ENCODE peak calls at places on chromosomes 6 and 20, in ten cellular contexts. H, K, R, Q, C, I, O, J, B and S are unnamed samples.

GRCh38 chr6:42960243-42961019 is at the start of gene GNMT:
- DNase-seq in H (no peak), I (no peak), K (peak; percentile 26), R (peak; percentile 45), J (no peak), O (peak; percentile 74), C (peak; percentile 64), Q (no peak), B (peak; percentile 84), S (no peak)

GRCh38 chr20:39464238-39464637 is 502.1 kb downstream of the DHX35 start:
- DNase-seq in K (no peak), R (no peak), C (no peak), H (no peak), B (no peak), J (no peak), I (no peak), Q (no peak), O (no peak), S (no peak)

GRCh38 chr20:56945057-56945456 is 316.0 kb downstream of the TFAP2C start:
- DNase-seq in J (no peak), I (no peak), Q (no peak), H (no peak), C (no peak), O (peak; percentile 18), R (no peak), K (no peak), B (no peak), S (no peak)

GRCh38 chr6:158056355-158056754 is 74.7 kb downstream of the SYNJ2 start:
- DNase-seq in B (no peak), J (no peak), R (no peak), O (no peak), I (no peak), H (no peak), Q (no peak), C (no peak), K (no peak), S (no peak)

GRCh38 chr6:10320291-10320690 is 94.6 kb downstream of the TFAP2A start:
- DNase-seq in K (no peak), O (no peak), R (no peak), I (no peak), B (no peak), Q (no peak), H (no peak), C (no peak), J (no peak), S (no peak)

GRCh38 chr20:42688576-42688975 is 501.1 kb downstream of the PTPRT start:
- DNase-seq in I (no peak), R (no peak), Q (no peak), J (no peak), H (no peak), O (no peak), K (no peak), B (peak; percentile 78), C (peak; percentile 43), S (no peak)

GRCh38 chr20:3888622-3889488 is at the start of gene PANK2:
- DNase-seq in R (peak; percentile 99), K (peak; percentile 100), J (peak; percentile 99), I (peak; percentile 96), C (peak; percentile 97), B (peak; percentile 99), Q (peak; percentile 99), O (peak; percentile 100), H (peak; percentile 99), S (peak; percentile 99)

GRCh38 chr20:37193226-37193625 is 13.9 kb upstream of the MROH8 start:
- DNase-seq in O (no peak), R (no peak), J (no peak), C (no peak), K (no peak), B (no peak), I (no peak), Q (no peak), H (no peak), S (no peak)

GRCh38 chr6:19719691-19720127 is 117.5 kb upstream of the ID4 start:
- DNase-seq in O (no peak), H (peak; percentile 57), R (no peak), K (peak; percentile 36), Q (peak; percentile 39), J (peak; percentile 69), C (no peak), B (peak; percentile 72), I (no peak), S (no peak)

GRCh38 chr6:31049518-31049917 is 39.2 kb downstream of the MUC22 start:
- DNase-seq in C (no peak), K (no peak), R (no peak), Q (no peak), O (no peak), J (no peak), B (no peak), I (no peak), H (peak; percentile 27), S (no peak)

GRCh38 chr6:133833905-133834304 is 55.0 kb upstream of the TCF21 start:
- DNase-seq in K (peak; percentile 75), C (no peak), B (peak; percentile 51), R (no peak), Q (peak; percentile 67), I (no peak), O (no peak), H (no peak), J (no peak), S (no peak)
- TF ChIP-seq CTCF in K (no peak), C (no peak), B (no peak), R (no peak), Q (no peak), I (no peak), O (no peak), H (no peak), J (no peak), S (no peak)

GRCh38 chr20:16803965-16804792 is 56.0 kb downstream of the OTOR start:
- DNase-seq in O (peak; percentile 77), R (peak; percentile 46), J (peak; percentile 49), B (peak; percentile 71), Q (peak; percentile 53), H (peak; percentile 54), I (no peak), C (peak; percentile 54), K (peak; percentile 53), S (peak; percentile 50)
- TF ChIP-seq CTCF in O (peak; percentile 97), R (peak; percentile 60), J (peak; percentile 92), B (peak; percentile 92), Q (peak; percentile 80), H (peak; percentile 81), I (peak; percentile 87), C (peak; percentile 90), K (peak; percentile 87), S (peak; percentile 80)

GRCh38 chr6:142944126-142945066 is 580 bp downstream of the HIVEP2 start:
- DNase-seq in Q (peak; percentile 95), I (peak; percentile 63), C (peak; percentile 48), B (peak; percentile 90), H (peak; percentile 96), K (peak; percentile 97), R (peak; percentile 74), O (peak; percentile 46), J (peak; percentile 91), S (peak; percentile 87)

GRCh38 chr6:142945446-142946180 is 637 bp upstream of the HIVEP2 start:
- DNase-seq in K (no peak), O (no peak), Q (no peak), R (peak; percentile 79), B (peak; percentile 81), H (no peak), J (peak; percentile 37), I (no peak), C (peak; percentile 64), S (peak; percentile 70)

GRCh38 chr6:142946181-142946923 is 1.4 kb upstream of the HIVEP2 start:
- DNase-seq in H (peak; percentile 98), B (peak; percentile 97), C (peak; percentile 94), K (peak; percentile 99), O (peak; percentile 96), Q (peak; percentile 99), J (peak; percentile 98), R (peak; percentile 88), I (peak; percentile 95), S (peak; percentile 91)

GRCh38 chr6:142943746-142944125 is 1.2 kb downstream of the HIVEP2 start:
- DNase-seq in J (no peak), Q (peak; percentile 70), I (no peak), R (peak; percentile 45), C (no peak), B (no peak), K (peak; percentile 56), O (peak; percentile 23), H (peak; percentile 55), S (peak; percentile 63)

DNA sequence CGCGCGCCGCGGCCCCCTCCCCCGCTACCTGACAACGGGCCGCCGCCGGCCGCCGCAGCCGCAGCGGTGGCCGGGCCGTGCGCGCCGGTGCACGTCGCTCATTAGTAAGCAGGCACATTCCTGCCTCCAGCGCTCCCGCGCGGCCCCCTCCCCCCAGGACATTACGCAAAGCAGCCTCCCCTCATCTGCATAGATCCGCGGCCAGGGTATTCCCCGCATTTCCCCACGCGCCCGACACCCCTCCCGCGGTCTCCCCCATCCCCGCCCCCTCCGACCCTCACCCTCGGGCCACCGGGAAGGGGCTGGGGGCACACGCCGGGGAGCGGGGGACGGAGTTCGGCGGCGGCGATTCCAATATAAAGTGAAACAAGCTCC is at the start of gene HIVEP2:
- DNase-seq in B (peak; percentile 93), O (peak; percentile 76), I (peak; percentile 79), J (peak; percentile 88), C (peak; percentile 75), Q (peak; percentile 91), H (peak; percentile 84), K (peak; percentile 93), R (peak; percentile 84), S (peak; percentile 84)
- TF ChIP-seq CTCF in B (no peak), O (no peak), I (peak; percentile 12), J (peak; percentile 28), C (no peak), Q (no peak), H (peak; percentile 38), K (peak; percentile 18), R (no peak), S (no peak)

GRCh38 chr6:147389463-147389862 is 119.0 kb upstream of the SAMD5 start:
- DNase-seq in I (no peak), B (no peak), R (no peak), K (no peak), Q (no peak), O (no peak), H (no peak), C (no peak), J (no peak), S (no peak)

GRCh38 chr6:147392917-147393625 is 115.4 kb upstream of the SAMD5 start:
- DNase-seq in O (no peak), H (no peak), C (no peak), R (no peak), Q (no peak), J (no peak), K (no peak), I (no peak), B (no peak), S (no peak)

GRCh38 chr6:147390909-147391536 is 117.5 kb upstream of the SAMD5 start:
- DNase-seq in O (peak; percentile 39), J (peak; percentile 27), C (no peak), K (peak; percentile 40), R (no peak), I (peak; percentile 4), B (peak; percentile 41), Q (peak; percentile 51), H (no peak), S (peak; percentile 18)

GRCh38 chr6:147397306-147397705 is 111.2 kb upstream of the SAMD5 start:
- DNase-seq in O (no peak), C (no peak), Q (no peak), K (no peak), I (no peak), R (no peak), B (no peak), H (no peak), J (no peak), S (no peak)

DNA sequence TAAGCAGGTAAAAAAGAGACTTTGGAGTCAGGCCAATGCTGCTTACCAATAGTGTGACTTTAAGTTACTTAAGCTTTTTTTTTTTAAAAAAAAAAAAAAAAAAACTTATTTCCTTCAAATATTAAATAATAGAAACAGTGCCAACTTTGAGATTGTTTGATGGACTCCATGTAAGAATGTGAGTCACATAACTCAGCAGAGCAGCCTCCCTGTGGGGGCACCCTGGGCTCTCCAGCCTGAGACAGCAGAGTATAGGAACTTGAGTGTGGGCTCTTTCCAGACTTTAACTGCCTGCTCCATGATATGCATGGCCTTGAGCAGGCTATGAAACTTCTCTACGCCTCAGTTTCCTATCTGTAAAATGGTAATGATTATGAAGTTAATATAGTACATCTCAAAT is 113.3 kb upstream of the SAMD5 start:
- DNase-seq in Q (peak; percentile 25), C (no peak), K (peak; percentile 39), H (peak; percentile 27), O (no peak), R (no peak), I (no peak), J (peak; percentile 47), B (no peak), S (no peak)
- TF ChIP-seq CTCF in Q (no peak), C (no peak), K (no peak), H (no peak), O (no peak), R (no peak), I (no peak), J (no peak), B (no peak), S (no peak)